ENCODE peak calls at places on chromosomes 1 and 21, in eight cellular contexts. N is IMR-90, D is transverse colon, S is HepG2, V is prostate gland, I is HCT116, G is tibial nerve, B is adrenal gland. X is an unnamed sample. For H3K36me3, the result is how much of the 10 kb centered on the place peaks cover.

GRCh38 chr21:41681939-41682718 is 84.7 kb downstream of the RIPK4 start:
- DNase-seq in N (no peak), D (no peak), S (no peak), V (no peak), I (no peak), G (no peak), B (no peak), X (no peak)

GRCh38 chr21:29893687-29894086 is 46.1 kb downstream of the GRIK1 start:
- DNase-seq in N (no peak), D (no peak), S (no peak), V (no peak), I (no peak), G (no peak), B (no peak), X (no peak)

GRCh38 chr1:235127774-235128452 is 724 bp downstream of the TOMM20 start:
- DNase-seq in N (no peak), D (no peak), S (no peak), V (no peak), I (no peak), G (no peak), B (no peak), X (no peak)

GRCh38 chr21:45010096-45010495 is 64.3 kb upstream of the ADARB1 start:
- DNase-seq in N (no peak), D (no peak), S (peak), V (no peak), I (no peak), G (no peak), B (no peak), X (no peak)

GRCh38 chr21:37842163-37842919 is 73.9 kb downstream of the KCNJ6 start:
- DNase-seq in N (no peak), D (no peak), S (no peak), V (no peak), I (no peak), G (no peak), B (no peak), X (no peak)

GRCh38 chr1:246971322-246971721 is 36.5 kb downstream of the ZNF695 start:
- DNase-seq in N (peak), D (peak), S (peak), V (peak), I (no peak), G (peak), B (peak), X (no peak)

GRCh38 chr1:29032839-29033238 is 90.9 kb downstream of the TMEM200B start:
- DNase-seq in N (no peak), D (no peak), S (no peak), V (no peak), I (no peak), G (no peak), B (no peak), X (no peak)

GRCh38 chr1:84605157-84605556 is 30.9 kb upstream of the CTBS start:
- DNase-seq in N (no peak), D (no peak), S (no peak), V (no peak), I (no peak), G (no peak), B (no peak), X (no peak)

GRCh38 chr1:110307239-110307974 is 31.8 kb upstream of the RBM15 start:
- DNase-seq in N (no peak), D (no peak), S (no peak), V (no peak), I (no peak), G (no peak), B (no peak), X (no peak)

GRCh38 chr1:177953549-177953948 is 16.3 kb downstream of the SEC16B start:
- DNase-seq in N (no peak), D (no peak), S (no peak), V (no peak), I (no peak), G (no peak), B (no peak), X (no peak)

GRCh38 chr1:70945676-70946075 is 101.9 kb downstream of the PTGER3 start:
- DNase-seq in N (no peak), D (no peak), S (no peak), V (no peak), I (no peak), G (no peak), B (no peak), X (no peak)

GRCh38 chr1:210292276-210292851 is 36.3 kb upstream of the HHAT start:
- DNase-seq in N (no peak), D (peak), S (no peak), V (peak), I (peak), G (peak), B (peak), X (peak)

GRCh38 chr1:83832194-83832593 is 166.7 kb downstream of the TTLL7 start:
- DNase-seq in N (no peak), D (no peak), S (no peak), V (no peak), I (no peak), G (no peak), B (no peak), X (no peak)

GRCh38 chr21:16324630-16325029 is 594.8 kb downstream of the USP25 start:
- DNase-seq in N (no peak), D (no peak), S (no peak), V (no peak), I (no peak), G (no peak), B (no peak), X (no peak)

GRCh38 chr1:24742090-24742938 is 2.9 kb upstream of the CLIC4 start:
- DNase-seq in N (peak), D (peak), S (peak), V (no peak), I (no peak), G (no peak), B (no peak), X (no peak)

GRCh38 chr1:24914226-24915069 is 15.6 kb downstream of the RUNX3 start:
- DNase-seq in N (peak), D (peak), S (peak), V (no peak), I (no peak), G (no peak), B (no peak), X (no peak)

GRCh38 chr1:234368320-234369032 is 4.8 kb upstream of the COA6 start:
- DNase-seq in N (no peak), D (no peak), S (no peak), V (no peak), I (no peak), G (no peak), B (no peak), X (no peak)

GRCh38 chr1:225710804-225711203 is 57.9 kb upstream of the ENAH start:
- DNase-seq in N (peak), D (no peak), S (no peak), V (no peak), I (peak), G (no peak), B (peak), X (peak)

GRCh38 chr1:27599605-27600499 is 4.1 kb downstream of the AHDC1 start:
- DNase-seq in N (no peak), D (no peak), S (no peak), V (no peak), I (no peak), G (no peak), B (no peak), X (no peak)

GRCh38 chr1:243849089-243850012 is 692 bp downstream of the AKT3 start:
- DNase-seq in N (peak), D (peak), S (no peak), V (peak), I (no peak), G (peak), B (peak), X (peak)

GRCh38 chr1:184462990-184463389 is 76.2 kb downstream of the C1orf21 start:
- DNase-seq in N (no peak), D (no peak), S (no peak), V (no peak), I (no peak), G (no peak), B (no peak), X (no peak)

GRCh38 chr1:208040714-208041393 is 129.9 kb upstream of the CD34 start:
- DNase-seq in N (no peak), D (no peak), S (no peak), V (no peak), I (no peak), G (no peak), B (no peak), X (no peak)

GRCh38 chr1:208039536-208040332 is 128.8 kb upstream of the CD34 start:
- DNase-seq in N (no peak), D (no peak), S (no peak), V (no peak), I (no peak), G (no peak), B (no peak), X (no peak)

GRCh38 chr1:208036918-208037567 is 126.1 kb upstream of the CD34 start:
- DNase-seq in N (no peak), D (no peak), S (no peak), V (no peak), I (no peak), G (no peak), B (no peak), X (peak)

GRCh38 chr1:208036177-208036808 is 125.4 kb upstream of the CD34 start:
- DNase-seq in N (peak), D (no peak), S (peak), V (no peak), I (peak), G (no peak), B (no peak), X (no peak)

DNA sequence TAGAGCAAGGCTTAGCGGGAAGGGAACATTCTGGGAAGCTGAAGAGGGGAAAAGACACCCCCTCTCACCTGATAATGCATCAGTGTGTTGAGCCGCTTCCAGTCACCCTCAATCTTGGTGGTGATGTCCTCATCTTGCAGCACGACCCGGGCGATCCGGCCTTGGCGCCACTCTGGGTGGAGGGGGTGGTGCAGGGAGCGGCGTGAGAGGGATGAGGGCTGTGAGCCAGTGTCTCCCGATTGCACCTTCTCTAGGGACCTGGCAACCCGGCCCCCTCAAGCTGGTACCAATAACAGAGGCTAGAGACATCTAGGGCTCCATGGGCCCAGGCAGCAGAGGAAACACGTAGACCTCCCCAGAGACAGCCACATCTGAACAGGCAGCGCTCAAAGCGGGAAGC is 127.4 kb upstream of the CD34 start:
- DNase-seq in N (no peak), D (no peak), S (no peak), V (no peak), I (no peak), G (no peak), B (no peak), X (no peak)
- H3K36me3 ChIP-seq in N (under half), D (under half), S (under half), V (under half), I (under half), G (half or more), B (under half), X (under half)

DNA sequence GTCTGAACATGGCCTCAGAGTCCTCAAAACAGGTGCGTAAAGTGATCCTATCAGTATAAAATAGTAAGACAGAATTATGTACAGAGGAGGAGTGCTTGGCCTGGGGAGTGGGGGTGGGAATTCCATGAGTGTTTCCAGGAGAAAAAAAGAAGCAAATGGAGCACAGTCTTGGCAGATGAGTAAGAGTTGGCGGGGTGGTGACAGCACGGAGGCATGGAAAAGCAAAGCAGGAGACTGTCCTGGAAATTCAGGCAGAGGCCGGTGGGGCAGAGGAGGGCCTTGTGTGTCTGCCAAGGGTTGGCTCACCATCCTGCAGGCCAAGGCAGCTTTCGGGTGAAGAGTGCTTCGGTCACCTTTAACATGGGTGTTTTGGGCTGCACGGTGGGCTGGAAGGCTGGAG is 63.4 kb downstream of the OPTC start:
- DNase-seq in N (peak), D (peak), S (no peak), V (no peak), I (no peak), G (no peak), B (peak), X (peak)
- TF ChIP-seq POLR2A in N (no peak), D (no peak), S (no peak), V (no peak), I (no peak), G (no peak), B (no peak), X (no peak)

GRCh38 chr1:15931884-15932283 is 44.0 kb downstream of the ZBTB17 start:
- DNase-seq in N (no peak), D (no peak), S (no peak), V (no peak), I (no peak), G (no peak), B (no peak), X (no peak)
- H3K36me3 ChIP-seq in N (half or more), D (half or more), S (half or more), V (under half), I (half or more), G (half or more), B (half or more), X (half or more)

GRCh38 chr1:47219590-47220220 is 12.3 kb downstream of the TAL1 start:
- DNase-seq in N (no peak), D (no peak), S (no peak), V (no peak), I (no peak), G (no peak), B (no peak), X (no peak)
- TF ChIP-seq POLR2A in N (no peak), D (no peak), S (no peak), V (no peak), I (no peak), G (no peak), B (no peak), X (no peak)

GRCh38 chr1:213008564-213008963 is 7.1 kb downstream of the ANGEL2 start:
- DNase-seq in N (no peak), D (no peak), S (no peak), V (no peak), I (no peak), G (no peak), B (no peak), X (no peak)

DNA sequence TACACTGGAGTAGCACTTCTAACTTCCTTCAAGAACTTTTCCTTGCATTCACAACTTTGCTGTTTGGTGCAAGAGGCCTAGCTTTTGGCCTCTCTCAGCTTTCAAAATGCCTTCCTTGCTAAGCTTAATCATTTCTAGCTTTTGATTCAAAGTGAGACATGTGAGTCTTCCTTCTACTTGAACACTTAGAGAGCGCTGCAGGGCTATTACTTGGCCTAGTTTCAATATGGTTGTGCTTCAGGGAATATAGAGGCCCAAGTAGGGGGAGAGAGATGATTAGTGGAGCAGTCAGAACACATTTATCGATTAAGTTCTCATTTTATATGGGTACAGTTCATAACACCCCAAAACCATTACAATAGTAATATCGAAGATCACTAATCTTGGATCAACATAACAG is 12.4 kb downstream of the ANGEL2 start:
- DNase-seq in N (no peak), D (no peak), S (no peak), V (no peak), I (no peak), G (no peak), B (no peak), X (no peak)
- H3K36me3 ChIP-seq in N (under half), D (under half), S (under half), V (under half), I (under half), G (half or more), B (under half), X (under half)